ENCODE peak calls at places on chromosome 19, in seven cellular contexts. A, H, N, J, K, B and D are unnamed samples.

GRCh38 chr19:35417278-35417677 is 30.8 kb upstream of the FFAR2 start:
- DNase-seq in H (no peak), K (no peak), A (no peak), N (no peak), J (no peak), B (no peak), D (no peak)

GRCh38 chr19:28184997-28185396 is 1028.0 kb downstream of the UQCRFS1 start:
- DNase-seq in B (no peak), N (no peak), A (no peak), K (peak), H (no peak), J (peak), D (no peak)

GRCh38 chr19:14563590-14563926 is 8.3 kb downstream of the NDUFB7 start:
- DNase-seq in A (no peak), B (no peak), N (no peak), J (no peak), K (no peak), H (no peak), D (no peak)

GRCh38 chr19:56966225-56966696 is 125.7 kb upstream of the PEG3 start:
- DNase-seq in J (no peak), K (no peak), B (no peak), H (no peak), A (no peak), N (no peak), D (no peak)

GRCh38 chr19:44712864-44713515 is 14.0 kb downstream of the CEACAM16 start:
- DNase-seq in H (no peak), J (peak), N (no peak), A (no peak), K (no peak), B (no peak), D (no peak)

GRCh38 chr19:35521124-35521743 is 6.9 kb downstream of the SBSN start:
- DNase-seq in A (no peak), J (no peak), K (no peak), B (no peak), H (no peak), N (no peak), D (no peak)

GRCh38 chr19:37997911-37998344 is 90.9 kb downstream of the SIPA1L3 start:
- DNase-seq in N (no peak), B (no peak), H (peak), J (peak), K (peak), A (peak), D (peak)

GRCh38 chr19:887072-887471 is 5.9 kb downstream of the MED16 start:
- DNase-seq in J (no peak), K (peak), H (no peak), N (no peak), B (no peak), A (peak), D (no peak)

GRCh38 chr19:1529430-1529816 is 5.5 kb downstream of the PLK5 start:
- DNase-seq in H (no peak), A (no peak), J (no peak), K (no peak), N (no peak), B (no peak), D (no peak)

GRCh38 chr19:7857727-7858701 is 16.2 kb downstream of the PRR36 start:
- DNase-seq in N (no peak), B (no peak), H (no peak), J (no peak), K (no peak), A (no peak), D (no peak)

GRCh38 chr19:31348416-31349159 is 648 bp downstream of the TSHZ3 start:
- DNase-seq in N (no peak), H (peak), J (peak), A (no peak), B (peak), K (peak), D (no peak)

GRCh38 chr19:32061304-32061703 is 284.1 kb upstream of the ZNF507 start:
- DNase-seq in B (no peak), N (no peak), K (no peak), J (no peak), A (no peak), H (peak), D (no peak)

GRCh38 chr19:13748169-13748884 is 16.0 kb upstream of the MRI1 start:
- DNase-seq in B (peak), N (peak), J (peak), K (peak), A (no peak), H (peak), D (no peak)

GRCh38 chr19:43639507-43640423 is at the start of gene CADM4:
- DNase-seq in B (peak), A (no peak), H (no peak), N (peak), J (no peak), K (no peak), D (no peak)

DNA sequence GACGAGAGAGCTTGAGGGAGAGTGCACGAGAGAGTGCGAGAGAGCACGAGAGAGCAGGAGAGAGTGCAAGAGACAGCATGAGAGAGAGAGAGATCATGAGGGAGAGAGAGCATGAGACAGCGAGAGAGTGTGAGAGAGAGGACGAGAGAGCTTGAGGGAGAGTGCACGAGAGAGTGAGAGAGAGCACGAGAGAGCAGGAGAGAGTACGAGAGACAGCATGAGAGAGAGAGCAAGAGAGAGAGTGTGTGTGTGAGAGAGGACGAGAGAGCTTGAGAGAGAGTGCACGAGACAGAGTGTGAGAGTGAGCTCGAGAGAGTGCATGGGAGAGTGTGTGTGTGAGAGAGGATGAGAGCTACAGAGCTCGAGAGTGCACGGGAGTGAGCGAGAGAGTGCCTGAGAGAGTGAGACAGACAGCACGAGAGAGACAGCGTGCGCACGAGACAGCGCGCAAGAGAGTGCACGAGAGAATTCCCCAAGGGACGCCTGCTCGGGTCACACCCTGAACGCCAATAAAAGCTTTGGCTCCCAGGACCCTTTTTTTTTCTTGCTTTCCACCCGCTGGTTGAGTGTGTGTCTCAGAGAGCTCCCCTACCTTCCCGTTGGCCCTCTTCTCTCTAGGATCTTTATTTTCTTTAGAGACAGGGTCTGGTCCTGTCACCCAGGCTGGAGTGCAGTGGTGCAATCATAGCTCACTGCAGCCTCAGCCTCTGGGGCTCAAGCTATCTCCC is 3.7 kb downstream of the CD70 start:
- DNase-seq in A (no peak), K (peak), H (peak), N (no peak), B (peak), J (no peak), D (no peak)
- H3K4me3 ChIP-seq in A (peak), K (peak), H (peak), N (no peak), B (no peak), J (no peak), D (peak)

GRCh38 chr19:4712771-4713170 is 10.9 kb downstream of the DPP9 start:
- DNase-seq in N (no peak), A (no peak), K (no peak), H (no peak), J (no peak), B (no peak), D (no peak)

GRCh38 chr19:4715529-4716221 is 8.0 kb downstream of the DPP9 start:
- DNase-seq in H (no peak), K (no peak), A (no peak), N (no peak), B (no peak), J (no peak), D (no peak)

GRCh38 chr19:4711211-4711610 is 12.4 kb downstream of the DPP9 start:
- DNase-seq in A (no peak), K (no peak), H (no peak), J (no peak), B (no peak), N (no peak), D (no peak)

GRCh38 chr19:4714016-4714415 is 9.6 kb downstream of the DPP9 start:
- DNase-seq in K (no peak), A (no peak), B (no peak), N (no peak), J (no peak), H (no peak), D (no peak)

GRCh38 chr19:4713384-4713951 is 10.2 kb downstream of the DPP9 start:
- DNase-seq in N (peak), K (peak), J (peak), H (peak), A (peak), B (peak), D (peak)
- H3K4me3 ChIP-seq in N (no peak), K (peak), J (peak), H (no peak), A (no peak), B (peak), D (no peak)

GRCh38 chr19:17796013-17796837 is 1.3 kb downstream of the B3GNT3 start:
- DNase-seq in J (peak), A (no peak), B (peak), H (peak), K (no peak), N (peak), D (no peak)
- H3K4me3 ChIP-seq in J (no peak), A (no peak), B (peak), H (peak), K (no peak), N (peak), D (no peak)

GRCh38 chr19:47430041-47430802 is 10.9 kb upstream of the MEIS3 start:
- DNase-seq in H (no peak), K (peak), A (no peak), B (peak), N (peak), J (no peak), D (no peak)
- H3K4me3 ChIP-seq in H (no peak), K (peak), A (peak), B (peak), N (peak), J (no peak), D (peak)

DNA sequence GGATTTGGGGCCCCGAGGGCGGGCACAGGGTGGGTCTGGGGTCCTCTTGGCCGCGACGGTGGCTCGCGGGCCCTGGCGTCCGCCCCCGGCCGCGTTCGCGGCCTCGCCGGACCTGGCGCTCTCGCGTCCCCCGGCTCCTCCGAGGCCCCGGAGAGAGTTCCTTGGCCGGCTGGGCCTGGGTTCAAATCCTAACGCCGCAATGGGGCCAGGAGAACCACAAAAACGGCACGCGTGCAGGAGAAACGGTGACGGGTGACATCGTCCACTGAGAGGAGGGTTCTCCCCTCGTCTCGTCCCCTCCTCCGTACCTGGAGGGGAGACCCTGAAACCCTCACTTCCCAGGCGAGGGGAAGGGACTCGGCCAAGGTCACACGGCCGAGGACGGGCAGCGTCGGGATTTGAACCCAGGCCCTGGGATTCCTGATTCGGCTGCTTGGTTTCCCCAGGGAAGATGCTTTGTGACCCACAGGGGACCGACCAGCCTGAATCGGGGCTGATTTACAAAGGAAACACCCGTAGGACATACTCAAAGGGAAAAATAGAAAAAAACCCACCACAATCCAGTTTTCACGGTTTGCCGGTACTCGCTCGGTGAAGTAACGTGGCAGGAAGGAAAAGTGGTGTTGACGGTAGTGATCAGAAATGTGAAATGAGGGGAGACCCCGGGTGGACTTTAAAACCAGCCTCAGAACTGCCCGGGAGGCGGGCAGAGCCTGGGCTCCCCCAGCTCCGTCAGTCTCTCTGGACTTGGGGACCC is 692 bp downstream of the SAFB start:
- DNase-seq in K (no peak), N (peak), B (peak), J (no peak), A (no peak), H (no peak), D (no peak)
- H3K4me3 ChIP-seq in K (peak), N (peak), B (peak), J (peak), A (peak), H (peak), D (peak)

GRCh38 chr19:39833464-39834286 is at the start of gene DYRK1B:
- DNase-seq in B (peak), K (peak), N (peak), J (peak), H (peak), A (peak), D (peak)

GRCh38 chr19:39830847-39831246 is 3.1 kb downstream of the DYRK1B start:
- DNase-seq in N (no peak), A (no peak), K (no peak), J (no peak), B (no peak), H (no peak), D (no peak)

GRCh38 chr19:39833160-39833463 is 850 bp downstream of the DYRK1B start:
- DNase-seq in J (no peak), B (no peak), A (no peak), K (no peak), H (no peak), N (no peak), D (no peak)

GRCh38 chr19:39831679-39832078 is 2.3 kb downstream of the DYRK1B start:
- DNase-seq in K (no peak), J (no peak), A (no peak), B (no peak), N (no peak), H (no peak), D (no peak)

GRCh38 chr19:39832341-39833083 is 1.4 kb downstream of the DYRK1B start:
- DNase-seq in A (no peak), H (no peak), K (peak), J (no peak), B (no peak), N (no peak), D (no peak)
- H3K4me3 ChIP-seq in A (peak), H (peak), K (peak), J (peak), B (peak), N (peak), D (peak)